ENCODE peak calls at places on chromosomes 11 and 22, in seven cellular contexts. B is transverse colon, W is stomach, F is upper lobe of left lung, Z is GM12878, O is K562, I is esophagus muscularis mucosa. L is an unnamed sample.

GRCh38 chr11:109729761-109730160 is 307.8 kb downstream of the C11orf87 start:
- DNase-seq in W (no peak), O (no peak), F (no peak), B (peak; percentile 23), I (no peak), Z (no peak), L (no peak)

GRCh38 chr22:47061226-47061625 is 298.8 kb downstream of the TBC1D22A start:
- DNase-seq in B (no peak), F (no peak), W (no peak), I (no peak), Z (no peak), O (no peak), L (peak; percentile 54)

GRCh38 chr22:20810645-20811044 is 36.7 kb downstream of the SERPIND1 start:
- DNase-seq in B (no peak), O (no peak), Z (no peak), I (no peak), W (no peak), F (no peak), L (no peak)

GRCh38 chr11:8714622-8715225 is 32.1 kb downstream of the RPL27A start:
- DNase-seq in I (no peak), W (no peak), B (no peak), O (no peak), Z (no peak), F (no peak), L (no peak)

GRCh38 chr22:39598017-39598965 is 27.7 kb downstream of the CACNA1I start:
- DNase-seq in B (peak; percentile 89), Z (no peak), O (peak; percentile 79), I (no peak), F (peak; percentile 92), W (peak; percentile 78), L (peak; percentile 84)

GRCh38 chr11:73404048-73404447 is 27.8 kb downstream of the RELT start:
- DNase-seq in B (peak; percentile 49), O (peak; percentile 70), Z (no peak), W (peak; percentile 54), I (no peak), F (no peak), L (peak; percentile 77)

GRCh38 chr22:20520093-20520511 is 12.7 kb downstream of the MED15 start:
- DNase-seq in W (no peak), O (no peak), F (no peak), I (no peak), Z (no peak), B (no peak), L (no peak)

GRCh38 chr22:31268281-31268680 is 24.0 kb downstream of the PIK3IP1 start:
- DNase-seq in F (no peak), I (no peak), Z (no peak), W (no peak), O (no peak), B (no peak), L (no peak)

GRCh38 chr11:34415538-34415937 is 23.2 kb upstream of the CAT start:
- DNase-seq in F (no peak), W (no peak), Z (no peak), O (no peak), I (no peak), B (no peak), L (no peak)

GRCh38 chr11:34416746-34417145 is 22.0 kb upstream of the CAT start:
- DNase-seq in Z (no peak), W (no peak), I (no peak), B (no peak), O (no peak), F (no peak), L (no peak)

GRCh38 chr11:34419158-34419557 is 19.6 kb upstream of the CAT start:
- DNase-seq in B (no peak), F (no peak), I (no peak), W (no peak), O (no peak), Z (no peak), L (no peak)

GRCh38 chr11:34416088-34416487 is 22.6 kb upstream of the CAT start:
- DNase-seq in I (no peak), Z (no peak), W (no peak), O (no peak), B (no peak), F (no peak), L (no peak)

GRCh38 chr11:34417203-34417602 is 21.5 kb upstream of the CAT start:
- DNase-seq in Z (no peak), I (no peak), B (no peak), W (no peak), O (no peak), F (no peak), L (no peak)
- TF ChIP-seq CTCF in Z (no peak), I (no peak), B (no peak), W (no peak), O (no peak), F (no peak), L (no peak)

DNA sequence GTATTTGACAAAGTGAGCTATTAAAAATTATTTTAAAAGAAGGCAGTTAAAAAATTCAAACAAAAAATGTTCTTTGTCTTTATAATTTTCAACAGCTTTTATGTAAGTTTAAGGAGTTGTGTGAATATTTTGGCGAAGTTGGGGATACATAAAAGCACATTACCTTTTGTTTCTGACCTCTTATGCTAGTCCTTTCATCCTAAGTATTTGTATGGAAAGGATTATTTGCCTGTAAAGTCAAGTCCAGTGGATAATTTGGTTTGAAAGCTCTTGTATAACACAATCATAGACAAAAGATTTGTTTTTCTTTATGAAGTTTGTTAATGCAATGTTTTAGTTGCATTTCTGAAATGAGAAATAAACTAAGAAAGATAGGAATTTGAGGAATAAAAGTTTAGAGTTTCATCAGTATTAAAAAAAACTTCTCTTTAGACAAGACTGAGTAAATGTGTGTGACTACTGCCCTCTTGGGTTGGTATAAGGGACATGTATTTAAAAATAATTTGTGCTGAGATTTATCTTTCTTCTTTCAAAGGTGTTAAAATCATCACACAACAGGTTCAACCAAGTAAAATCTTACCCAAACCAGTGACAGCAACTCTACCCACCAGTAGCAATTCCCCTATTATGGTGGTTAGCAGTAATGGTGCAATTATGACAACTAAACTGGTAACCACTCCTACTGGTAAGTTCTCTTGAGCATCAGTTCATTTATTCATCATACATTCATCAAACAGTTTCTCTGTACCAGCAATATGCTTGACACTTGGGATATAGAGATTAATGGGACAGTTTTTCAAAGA is 68.2 kb downstream of the EMSY start:
- DNase-seq in B (no peak), F (no peak), I (no peak), W (no peak), O (no peak), Z (no peak), L (no peak)
- TF ChIP-seq POLR2A in B (no peak), F (no peak), I (no peak), W (no peak), O (no peak), Z (no peak), L (no peak)

GRCh38 chr11:68903288-68903630 is 373 bp downstream of the MRPL21 start:
- DNase-seq in O (peak; percentile 18), F (no peak), Z (no peak), B (no peak), I (no peak), W (no peak), L (peak; percentile 44)

GRCh38 chr11:68904458-68904847 is 762 bp downstream of the IGHMBP2 start:
- DNase-seq in W (no peak), F (peak; percentile 88), O (peak; percentile 46), I (no peak), B (peak; percentile 47), Z (no peak), L (no peak)

GRCh38 chr11:68905421-68906360 is 2.0 kb downstream of the IGHMBP2 start:
- DNase-seq in W (no peak), I (no peak), F (no peak), B (no peak), O (no peak), Z (no peak), L (no peak)

GRCh38 chr11:68900835-68901381 is 2.7 kb downstream of the MRPL21 start:
- DNase-seq in I (no peak), O (peak; percentile 53), W (no peak), F (no peak), B (no peak), Z (no peak), L (no peak)

DNA sequence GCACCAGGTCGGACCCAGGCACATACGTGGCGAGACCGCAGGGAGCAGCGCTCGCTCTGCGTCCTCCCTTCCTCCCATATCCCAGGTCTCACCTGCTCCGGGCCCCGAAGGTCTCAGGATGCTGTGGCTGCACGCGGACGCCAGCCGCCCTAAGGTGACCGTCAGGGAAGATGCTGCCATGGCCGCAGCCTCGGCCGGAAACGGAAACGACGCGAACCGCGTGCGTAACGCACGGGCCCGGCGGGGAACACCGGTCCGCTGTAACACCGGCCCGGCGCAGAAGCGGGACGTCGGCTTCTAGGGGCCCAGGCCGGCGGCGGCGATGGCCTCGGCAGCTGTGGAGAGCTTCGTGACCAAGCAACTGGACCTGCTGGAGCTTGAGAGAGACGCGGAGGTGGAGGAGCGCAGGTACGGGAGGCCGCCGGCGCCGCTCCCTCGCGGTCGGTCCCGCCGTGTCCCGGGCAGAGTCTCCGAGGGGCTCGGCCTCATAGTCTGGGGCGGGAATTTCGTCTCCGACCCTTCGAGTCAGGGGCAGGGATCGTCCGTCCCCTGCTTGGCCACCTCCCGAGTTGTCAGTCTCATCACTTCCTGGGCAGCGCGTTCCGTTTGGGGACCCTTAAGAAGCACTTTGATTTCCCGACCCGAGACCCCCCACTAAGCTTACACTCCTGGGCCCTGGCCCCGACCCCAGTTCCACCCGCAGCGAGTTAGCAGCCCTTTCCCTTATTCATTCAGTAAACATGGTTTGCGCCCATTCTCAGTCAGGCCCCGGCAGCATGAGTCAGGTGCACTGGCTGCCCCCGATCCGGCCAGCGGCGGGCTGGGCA is at the start of the genes IGHMBP2 and MRPL21:
- DNase-seq in F (peak; percentile 98), W (peak; percentile 90), O (peak; percentile 93), B (peak; percentile 89), I (no peak), Z (no peak), L (peak; percentile 97)
- TF ChIP-seq POLR2AphosphoS5 in F (peak; percentile 93), W (peak; percentile 91), O (peak; percentile 92), B (peak; percentile 95), I (peak; percentile 96), Z (peak; percentile 94), L (peak; percentile 97)

GRCh38 chr11:72222106-72222891 is 2.3 kb upstream of the INPPL1 start:
- DNase-seq in I (no peak), Z (no peak), O (peak; percentile 56), B (no peak), W (peak; percentile 18), F (no peak), L (peak; percentile 72)

GRCh38 chr11:72224587-72225410 is at the start of gene INPPL1:
- DNase-seq in F (peak; percentile 92), O (peak; percentile 62), W (peak; percentile 58), Z (no peak), I (no peak), B (peak; percentile 64), L (peak; percentile 92)

GRCh38 chr11:72221386-72221785 is 3.2 kb upstream of the INPPL1 start:
- DNase-seq in F (no peak), Z (no peak), W (peak; percentile 26), O (no peak), B (no peak), I (peak; percentile 89), L (peak; percentile 81)

GRCh38 chr11:72223615-72224586 is 666 bp upstream of the INPPL1 start:
- DNase-seq in I (no peak), Z (no peak), O (peak; percentile 83), F (peak; percentile 96), B (peak; percentile 85), W (peak; percentile 82), L (peak; percentile 93)

DNA sequence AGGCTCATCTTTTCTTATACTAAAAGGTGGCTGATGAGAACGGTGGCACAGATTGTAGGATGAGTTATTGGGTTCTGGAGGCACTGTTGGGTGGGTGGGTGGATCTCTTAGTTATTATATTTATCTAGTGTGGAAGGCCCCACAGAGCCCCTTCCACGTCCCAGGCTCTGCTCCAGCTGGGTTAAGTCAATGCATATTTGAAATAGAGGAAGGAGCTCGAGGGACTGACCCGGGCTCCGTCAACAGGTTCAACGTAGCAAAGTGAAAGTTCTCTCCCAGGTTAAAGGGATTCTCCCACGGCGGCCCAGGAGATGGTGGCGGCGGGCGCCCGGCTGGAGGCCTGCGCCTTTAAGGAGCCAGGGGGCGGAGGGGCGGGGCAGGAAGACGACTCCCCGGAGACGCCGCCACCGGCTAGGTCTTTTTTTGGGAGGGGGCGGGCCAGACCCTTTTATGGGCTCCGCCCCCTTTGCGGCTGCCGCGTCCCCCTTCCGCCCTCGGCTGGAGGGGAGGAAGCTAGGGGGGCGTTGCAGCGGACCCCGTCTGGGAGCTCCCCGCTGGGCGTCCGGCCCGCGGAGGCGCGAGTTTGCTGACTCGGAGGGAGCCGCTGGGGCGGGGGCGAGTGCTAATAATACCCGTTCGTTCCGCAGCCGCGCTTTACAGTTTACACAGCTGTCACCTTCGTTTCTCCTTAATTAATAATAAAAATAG is 1.5 kb upstream of the INPPL1 start:
- DNase-seq in B (peak; percentile 97), Z (peak; percentile 76), O (peak; percentile 97), F (peak; percentile 96), I (peak; percentile 98), W (peak; percentile 96), L (peak; percentile 98)
- TF ChIP-seq CTCF in B (peak; percentile 43), Z (no peak), O (peak; percentile 30), F (peak; percentile 28), I (peak; percentile 49), W (peak; percentile 36), L (peak; percentile 66)